ENCODE peak calls at places on chromosomes 5 and 9, in nine cellular contexts. Z is body of pancreas, C is HCT116, F is psoas muscle, G is mucosa of descending colon, H is WERI-Rb-1, I is tibial nerve, B is pancreas, A is HepG2. T is an unnamed sample. For H3K36me3, the result is how much of the 10 kb centered on the place peaks cover.

GRCh38 chr5:116272281-116272941 is 187.6 kb downstream of the COMMD10 start:
- DNase-seq in Z (no peak), C (no peak), F (no peak), G (no peak), H (no peak), I (no peak), B (no peak), A (no peak), T (no peak)

GRCh38 chr9:134205636-134206316 is 41.4 kb upstream of the RNU6ATAC start:
- DNase-seq in Z (no peak), C (no peak), F (peak), G (no peak), H (no peak), I (peak), B (no peak), A (no peak), T (peak)

GRCh38 chr5:162230348-162230747 is 162.8 kb downstream of the GABRG2 start:
- DNase-seq in Z (no peak), C (no peak), F (no peak), G (no peak), H (no peak), I (no peak), B (no peak), A (no peak), T (no peak)

GRCh38 chr9:75096796-75097195 is 8.5 kb downstream of the OSTF1 start:
- DNase-seq in Z (no peak), C (no peak), F (no peak), G (no peak), H (no peak), I (no peak), B (no peak), A (no peak), T (no peak)

GRCh38 chr5:179407191-179408175 is 62.2 kb upstream of the ADAMTS2 start:
- DNase-seq in Z (no peak), C (no peak), F (peak), G (no peak), H (no peak), I (no peak), B (no peak), A (no peak), T (peak)

GRCh38 chr9:26502311-26502710 is 390.3 kb downstream of the CAAP1 start:
- DNase-seq in Z (no peak), C (no peak), F (no peak), G (no peak), H (no peak), I (no peak), B (no peak), A (no peak), T (peak)

GRCh38 chr9:134316444-134317160 is 9.7 kb upstream of the RXRA start:
- DNase-seq in Z (peak), C (no peak), F (peak), G (peak), H (no peak), I (no peak), B (peak), A (no peak), T (no peak)

GRCh38 chr5:143229426-143229895 is 174.0 kb downstream of the NR3C1 start:
- DNase-seq in Z (no peak), C (no peak), F (no peak), G (no peak), H (no peak), I (no peak), B (no peak), A (no peak), T (no peak)

GRCh38 chr9:98977246-98977681 is 33.6 kb downstream of the COL15A1 start:
- DNase-seq in Z (peak), C (no peak), F (no peak), G (no peak), H (no peak), I (no peak), B (peak), A (no peak), T (no peak)

GRCh38 chr5:132263548-132264261 is 6.2 kb downstream of the PDLIM4 start:
- DNase-seq in Z (no peak), C (no peak), F (peak), G (no peak), H (peak), I (peak), B (no peak), A (no peak), T (peak)

GRCh38 chr9:136059851-136060670 is 35.0 kb downstream of the NACC2 start:
- DNase-seq in Z (no peak), C (no peak), F (no peak), G (no peak), H (no peak), I (no peak), B (peak), A (no peak), T (peak)

GRCh38 chr5:178790371-178790770 is 59.9 kb upstream of the ZNF354A start:
- DNase-seq in Z (no peak), C (no peak), F (no peak), G (no peak), H (no peak), I (no peak), B (peak), A (peak), T (no peak)

GRCh38 chr9:37174247-37174646 is 53.9 kb downstream of the ZCCHC7 start:
- DNase-seq in Z (no peak), C (no peak), F (no peak), G (no peak), H (no peak), I (no peak), B (no peak), A (no peak), T (no peak)

GRCh38 chr5:73318308-73318719 is 130.3 kb downstream of the FOXD1 start:
- DNase-seq in Z (no peak), C (no peak), F (no peak), G (no peak), H (no peak), I (no peak), B (no peak), A (no peak), T (no peak)

GRCh38 chr5:123209163-123210013 is 120.3 kb downstream of the PRDM6 start:
- DNase-seq in Z (no peak), C (peak), F (no peak), G (no peak), H (no peak), I (no peak), B (no peak), A (peak), T (no peak)

GRCh38 chr5:87048156-87048555 is 219.5 kb upstream of the RASA1 start:
- DNase-seq in Z (no peak), C (peak), F (no peak), G (no peak), H (no peak), I (no peak), B (no peak), A (no peak), T (no peak)

GRCh38 chr9:83312543-83312942 is 225.7 kb downstream of the FRMD3 start:
- DNase-seq in Z (no peak), C (no peak), F (no peak), G (no peak), H (no peak), I (no peak), B (no peak), A (no peak), T (no peak)

GRCh38 chr5:151223447-151224264 is at the start of gene CCDC69:
- DNase-seq in Z (peak), C (peak), F (peak), G (peak), H (peak), I (peak), B (peak), A (peak), T (peak)

GRCh38 chr5:163407034-163407652 is 30.3 kb upstream of the CCNG1 start:
- DNase-seq in Z (no peak), C (no peak), F (no peak), G (no peak), H (no peak), I (no peak), B (no peak), A (no peak), T (no peak)

GRCh38 chr5:154375331-154376008 is 70.3 kb upstream of the SAP30L start:
- DNase-seq in Z (no peak), C (no peak), F (no peak), G (no peak), H (no peak), I (peak), B (no peak), A (no peak), T (no peak)

GRCh38 chr5:225334-225733 is 7.2 kb downstream of the SDHA start:
- DNase-seq in Z (no peak), C (no peak), F (no peak), G (no peak), H (no peak), I (no peak), B (no peak), A (no peak), T (no peak)

GRCh38 chr9:106051573-106051972 is 357.2 kb downstream of the TMEM38B start:
- DNase-seq in Z (no peak), C (no peak), F (no peak), G (no peak), H (no peak), I (no peak), B (no peak), A (no peak), T (no peak)

GRCh38 chr5:170757182-170757601 is 26.3 kb upstream of the GABRP start:
- DNase-seq in Z (peak), C (no peak), F (no peak), G (no peak), H (no peak), I (no peak), B (no peak), A (peak), T (no peak)

GRCh38 chr9:2299156-2299842 is 284.2 kb downstream of the SMARCA2 start:
- DNase-seq in Z (peak), C (no peak), F (no peak), G (peak), H (no peak), I (no peak), B (no peak), A (no peak), T (no peak)

GRCh38 chr5:129096382-129096991 is 1.9 kb downstream of the ISOC1 start:
- DNase-seq in Z (no peak), C (no peak), F (no peak), G (no peak), H (no peak), I (no peak), B (no peak), A (no peak), T (peak)

GRCh38 chr9:20658677-20659473 is 25.2 kb upstream of the FOCAD start:
- DNase-seq in Z (no peak), C (no peak), F (no peak), G (no peak), H (no peak), I (no peak), B (no peak), A (no peak), T (no peak)

GRCh38 chr5:166018716-166019115 is 2272.7 kb upstream of the WWC1 start:
- DNase-seq in Z (no peak), C (no peak), F (no peak), G (no peak), H (no peak), I (no peak), B (no peak), A (no peak), T (no peak)
- H3K4me3 ChIP-seq in Z (no peak), C (no peak), F (no peak), G (no peak), H (no peak), I (no peak), B (no peak), A (no peak), T (no peak)

GRCh38 chr5:177225798-177226197 is 77.7 kb downstream of the RAB24 start:
- DNase-seq in Z (no peak), C (no peak), F (no peak), G (no peak), H (no peak), I (no peak), B (no peak), A (no peak), T (no peak)
- H3K36me3 ChIP-seq in Z (under half), C (under half), F (under half), G (under half), H (under half), I (under half), B (under half), A (under half), T (under half)

GRCh38 chr5:98016771-98017170 is 756.7 kb upstream of the RGMB start:
- DNase-seq in Z (no peak), C (no peak), F (no peak), G (no peak), H (no peak), I (no peak), B (no peak), A (no peak), T (no peak)
- H3K4me3 ChIP-seq in Z (no peak), C (no peak), F (no peak), G (no peak), H (no peak), I (no peak), B (no peak), A (no peak), T (no peak)

GRCh38 chr5:32098291-32098690 is 75.8 kb downstream of the GOLPH3 start:
- DNase-seq in Z (no peak), C (no peak), F (no peak), G (no peak), H (peak), I (no peak), B (no peak), A (no peak), T (peak)

GRCh38 chr5:32100230-32100629 is 73.9 kb downstream of the GOLPH3 start:
- DNase-seq in Z (no peak), C (no peak), F (no peak), G (no peak), H (no peak), I (no peak), B (no peak), A (no peak), T (no peak)

GRCh38 chr5:32096891-32097592 is 77.1 kb downstream of the GOLPH3 start:
- DNase-seq in Z (no peak), C (no peak), F (no peak), G (no peak), H (peak), I (no peak), B (no peak), A (no peak), T (no peak)

GRCh38 chr5:32099486-32100035 is 74.6 kb downstream of the GOLPH3 start:
- DNase-seq in Z (no peak), C (no peak), F (no peak), G (no peak), H (peak), I (no peak), B (no peak), A (no peak), T (no peak)

DNA sequence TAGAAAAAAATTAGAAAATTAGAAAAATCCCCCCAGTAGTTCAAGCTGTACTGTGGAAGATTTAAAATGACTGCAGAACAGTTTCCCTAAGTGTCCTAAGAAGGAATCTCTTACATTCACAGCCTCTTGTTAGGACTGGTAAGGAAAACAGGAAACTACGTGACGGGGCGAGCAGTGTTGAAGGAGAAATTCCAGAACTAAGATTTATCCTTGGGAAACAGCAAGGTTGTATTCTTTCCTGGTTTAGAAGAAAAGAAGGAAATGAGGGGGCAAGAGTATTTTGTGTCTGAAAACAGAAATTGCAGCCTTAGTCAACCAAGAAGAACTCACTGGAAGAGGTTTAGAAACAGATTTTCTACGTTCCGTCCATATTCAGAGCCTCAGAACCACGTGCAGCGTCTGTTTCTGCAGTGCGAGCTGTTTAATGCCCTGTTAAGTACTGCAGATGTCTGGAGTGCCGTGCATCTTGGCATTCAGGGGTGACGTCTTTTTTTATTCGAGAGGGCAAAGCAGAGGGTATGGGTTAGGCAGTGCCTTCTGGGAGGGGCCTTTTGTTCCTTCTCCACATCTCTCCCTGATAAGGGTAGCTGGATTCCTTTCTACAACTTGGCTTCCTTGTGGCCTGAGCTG is 75.2 kb downstream of the GOLPH3 start:
- DNase-seq in Z (no peak), C (no peak), F (no peak), G (no peak), H (no peak), I (no peak), B (no peak), A (no peak), T (no peak)
- H3K36me3 ChIP-seq in Z (under half), C (under half), F (half or more), G (under half), H (under half), I (under half), B (under half), A (under half), T (under half)

DNA sequence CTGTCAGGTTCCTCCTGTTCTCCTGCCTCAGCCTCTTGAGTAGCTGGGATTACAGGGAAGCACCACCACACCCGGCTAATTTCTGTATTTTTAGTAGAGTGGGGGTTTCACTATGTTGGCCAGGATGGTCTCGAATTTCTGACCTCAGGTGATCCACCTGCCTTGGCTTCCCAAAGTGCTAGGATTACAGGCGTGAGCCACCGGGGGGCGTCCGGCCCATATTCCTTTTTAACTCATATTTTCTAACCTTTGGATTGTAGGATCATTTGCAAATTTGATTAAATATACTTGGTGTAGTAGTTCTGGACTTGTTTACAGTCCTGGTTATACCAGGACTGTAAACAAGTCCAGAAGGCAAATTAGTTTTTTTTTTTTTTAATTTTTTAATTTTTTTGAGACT is 4.3 kb downstream of the TCERG1 start:
- DNase-seq in Z (no peak), C (no peak), F (no peak), G (no peak), H (no peak), I (no peak), B (no peak), A (no peak), T (no peak)
- H3K4me3 ChIP-seq in Z (no peak), C (no peak), F (no peak), G (no peak), H (no peak), I (no peak), B (no peak), A (no peak), T (no peak)

DNA sequence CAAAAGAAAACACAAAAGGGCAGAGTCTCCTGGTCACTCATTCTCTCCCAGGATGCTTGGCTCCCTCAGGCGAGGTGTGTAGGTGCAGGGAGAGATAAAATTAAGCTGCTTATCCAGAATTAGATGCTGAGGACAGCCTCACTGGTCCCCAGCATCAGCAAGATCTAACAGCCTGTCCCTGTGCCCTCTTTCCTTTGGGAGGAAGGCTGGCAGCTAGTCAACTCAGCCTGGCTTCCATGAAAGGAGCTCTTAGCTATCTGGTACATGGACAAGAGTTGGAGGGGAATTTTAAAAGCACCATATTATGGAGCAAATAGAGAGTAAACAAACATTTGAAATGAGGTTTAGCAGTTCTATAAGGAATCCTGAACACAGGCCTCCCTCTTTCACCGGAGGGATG is 198.5 kb upstream of the PANK3 start:
- DNase-seq in Z (no peak), C (no peak), F (no peak), G (no peak), H (no peak), I (no peak), B (no peak), A (no peak), T (no peak)
- H3K36me3 ChIP-seq in Z (under half), C (under half), F (under half), G (under half), H (under half), I (under half), B (under half), A (under half), T (under half)

GRCh38 chr5:136134653-136135052 is 2.0 kb downstream of the SMAD5 start:
- DNase-seq in Z (no peak), C (no peak), F (no peak), G (no peak), H (no peak), I (no peak), B (no peak), A (no peak), T (no peak)
- H3K4me3 ChIP-seq in Z (no peak), C (no peak), F (peak), G (no peak), H (no peak), I (no peak), B (no peak), A (peak), T (no peak)

GRCh38 chr5:137440800-137441199 is 58.3 kb downstream of the SPOCK1 start:
- DNase-seq in Z (no peak), C (no peak), F (no peak), G (no peak), H (no peak), I (no peak), B (no peak), A (no peak), T (no peak)

GRCh38 chr5:137442660-137443059 is 56.5 kb downstream of the SPOCK1 start:
- DNase-seq in Z (no peak), C (no peak), F (no peak), G (no peak), H (no peak), I (no peak), B (no peak), A (no peak), T (no peak)

GRCh38 chr5:137438932-137439331 is 60.2 kb downstream of the SPOCK1 start:
- DNase-seq in Z (no peak), C (no peak), F (no peak), G (no peak), H (no peak), I (no peak), B (no peak), A (no peak), T (no peak)

GRCh38 chr5:137439645-137440044 is 59.5 kb downstream of the SPOCK1 start:
- DNase-seq in Z (no peak), C (no peak), F (no peak), G (no peak), H (no peak), I (no peak), B (no peak), A (no peak), T (no peak)
- H3K36me3 ChIP-seq in Z (under half), C (under half), F (under half), G (under half), H (under half), I (under half), B (under half), A (under half), T (under half)

T was measured in H7.